ENCODE peak calls at places on chromosomes 13 and 19, in seven cellular contexts. S is body of pancreas, D is breast epithelium, N is uterus, M is testis, Z is adrenal gland, U is heart left ventricle. Q is an unnamed sample.

GRCh38 chr19:4575267-4575793 is 15.8 kb upstream of the SEMA6B start:
- DNase-seq in D (peak), Z (peak), U (peak), S (peak), N (peak), M (peak), Q (no peak)

GRCh38 chr19:5718579-5719273 is 1.2 kb downstream of the LONP1 start:
- DNase-seq in Z (peak), U (no peak), M (no peak), D (no peak), S (peak), N (no peak), Q (peak)

GRCh38 chr19:17011485-17011884 is 15.1 kb downstream of the CPAMD8 start:
- DNase-seq in U (no peak), D (no peak), S (no peak), Z (no peak), M (no peak), N (no peak), Q (no peak)

GRCh38 chr19:41570639-41571112 is 5.3 kb upstream of the CEACAM21 start:
- DNase-seq in M (peak), N (peak), D (peak), S (peak), U (peak), Z (peak), Q (peak)

GRCh38 chr13:21872795-21873194 is 201.9 kb downstream of the FGF9 start:
- DNase-seq in U (no peak), Z (no peak), S (no peak), D (no peak), N (no peak), M (no peak), Q (no peak)

GRCh38 chr13:31528758-31529157 is 210.6 kb upstream of the RXFP2 start:
- DNase-seq in N (no peak), M (no peak), U (no peak), S (no peak), Z (no peak), D (no peak), Q (no peak)

GRCh38 chr13:29707876-29708543 is 112.5 kb upstream of the SLC7A1 start:
- DNase-seq in D (no peak), U (no peak), S (peak), Z (peak), M (peak), N (no peak), Q (peak)

GRCh38 chr13:33283195-33283910 is 2.2 kb downstream of the STARD13 start:
- DNase-seq in M (no peak), Z (no peak), S (no peak), U (no peak), N (no peak), D (no peak), Q (no peak)

GRCh38 chr19:29662278-29662603 is 3.0 kb upstream of the PLEKHF1 start:
- DNase-seq in M (no peak), Z (no peak), D (no peak), N (no peak), S (no peak), U (no peak), Q (no peak)

GRCh38 chr19:41025871-41026270 is 34.8 kb downstream of the CYP2B6 start:
- DNase-seq in S (no peak), Z (no peak), D (no peak), U (no peak), N (no peak), M (no peak), Q (no peak)

GRCh38 chr19:39409207-39409885 is 2.7 kb downstream of the ZFP36 start:
- DNase-seq in S (peak), N (peak), M (peak), U (peak), D (peak), Z (peak), Q (peak)

GRCh38 chr19:39407644-39408391 is 1.2 kb downstream of the ZFP36 start:
- DNase-seq in U (peak), Z (peak), D (peak), N (peak), M (no peak), S (peak), Q (peak)

GRCh38 chr19:39407394-39407643 is 672 bp downstream of the ZFP36 start:
- DNase-seq in N (no peak), U (no peak), Z (no peak), D (no peak), M (no peak), S (no peak), Q (no peak)

GRCh38 chr19:39409886-39410619 is 2.4 kb upstream of the PLEKHG2 start:
- DNase-seq in N (peak), M (peak), S (peak), D (peak), U (peak), Z (peak), Q (peak)

GRCh38 chr19:39408392-39409206 is 2.0 kb downstream of the ZFP36 start:
- DNase-seq in D (peak), M (no peak), N (peak), S (peak), U (no peak), Z (peak), Q (no peak)
- TF ChIP-seq POLR2A in D (peak), M (no peak), N (no peak), S (no peak), U (peak), Z (peak), Q (peak)

DNA sequence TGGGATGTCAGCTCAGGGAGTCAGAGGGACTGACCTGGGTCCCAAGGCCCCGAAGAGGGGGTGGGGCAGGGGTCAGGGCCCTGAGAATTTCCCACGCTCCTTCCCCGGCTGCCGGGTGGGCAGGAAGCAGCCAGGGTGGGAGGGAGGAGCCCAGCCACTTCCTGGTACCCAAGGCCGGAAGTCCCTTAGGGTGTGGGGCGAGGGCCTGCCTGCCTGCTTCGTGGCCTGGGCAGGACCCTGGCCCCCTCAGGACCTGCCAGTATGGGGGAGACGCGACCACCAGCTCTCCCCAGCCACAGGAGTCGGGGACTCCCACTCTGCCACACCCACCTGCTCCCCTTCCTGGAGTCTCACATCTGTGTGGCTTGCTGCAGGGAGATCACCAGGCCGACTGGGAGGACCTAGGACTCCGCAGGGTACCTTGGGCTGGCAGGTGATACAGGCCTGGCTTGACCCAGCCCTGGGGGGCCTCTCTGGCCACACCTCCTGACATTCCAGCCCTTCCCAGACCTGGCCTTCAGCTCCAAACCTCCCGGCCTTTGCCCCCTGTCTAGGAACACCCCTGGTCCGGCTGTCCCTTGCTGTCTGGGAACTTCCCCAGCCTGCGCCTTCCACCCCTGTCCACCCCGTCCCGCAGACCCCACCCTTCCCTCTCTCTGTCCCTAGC is 9.8 kb upstream of the CIRBP start:
- DNase-seq in N (peak), M (no peak), Z (peak), S (peak), D (no peak), U (peak), Q (peak)
- TF ChIP-seq POLR2A in N (peak), M (no peak), Z (no peak), S (peak), D (no peak), U (peak), Q (peak)

GRCh38 chr13:109700176-109700575 is 86.2 kb downstream of the IRS2 start:
- DNase-seq in M (peak), Z (peak), U (peak), D (peak), S (peak), N (peak), Q (peak)
- TF ChIP-seq POLR2A in M (no peak), Z (no peak), U (no peak), D (no peak), S (peak), N (no peak), Q (no peak)

DNA sequence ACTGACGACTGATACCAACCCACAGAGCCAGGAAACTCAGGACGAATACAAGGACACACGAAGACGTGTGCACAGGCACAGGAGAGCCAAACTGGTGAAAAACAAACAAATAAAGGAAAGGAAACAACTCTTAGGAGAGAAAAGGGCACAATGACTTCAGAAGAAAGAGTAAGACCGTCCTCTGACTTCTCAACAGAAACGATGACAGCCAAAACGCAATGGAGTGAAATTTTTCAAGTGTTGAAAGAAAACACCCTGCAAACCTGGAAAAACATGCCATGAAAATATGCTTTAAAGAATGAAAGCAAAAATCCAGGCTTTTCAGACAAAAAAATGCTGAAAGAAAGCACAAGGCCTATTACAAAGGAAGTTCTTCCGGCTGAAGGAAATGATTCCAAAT is 24.6 kb upstream of the PLPP2 start:
- DNase-seq in M (no peak), D (no peak), N (no peak), U (no peak), S (no peak), Z (no peak), Q (no peak)
- TF ChIP-seq POLR2A in M (no peak), D (no peak), N (no peak), U (no peak), S (no peak), Z (no peak), Q (no peak)

DNA sequence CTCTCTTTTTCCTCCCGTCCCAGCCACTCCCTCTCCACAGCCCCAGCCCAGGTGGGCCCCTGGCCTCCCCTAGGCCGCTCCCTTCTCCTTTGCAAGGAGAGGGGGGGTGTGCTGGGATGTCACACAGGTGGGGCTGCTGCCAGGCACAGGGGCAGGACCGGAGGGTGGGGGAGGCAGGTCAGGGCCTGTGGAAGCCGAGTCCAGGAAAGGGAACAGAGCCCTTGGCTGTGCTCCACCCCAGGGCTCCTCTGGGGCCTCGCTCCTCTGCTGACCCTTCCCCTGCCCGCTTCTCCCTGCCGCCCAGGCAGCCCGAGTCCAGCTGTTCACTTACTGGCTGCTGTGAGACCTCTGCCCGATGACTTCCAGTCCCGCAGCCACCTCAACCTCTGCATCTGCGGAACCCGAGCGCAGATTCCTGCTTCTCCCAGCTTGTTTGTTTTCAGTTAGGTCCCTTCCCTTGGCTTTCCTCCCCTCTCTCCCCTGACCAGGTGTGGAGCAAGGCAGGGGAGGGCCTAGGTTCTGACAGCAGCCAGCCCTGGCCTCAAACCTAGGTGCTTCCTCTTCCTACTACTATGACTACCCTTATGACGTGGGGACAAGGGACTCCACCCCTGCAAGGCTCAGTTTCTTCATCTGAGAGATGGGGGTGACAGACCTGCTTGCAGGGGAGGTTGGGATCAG is 850 bp upstream of the KLK11 start:
- DNase-seq in S (peak), M (no peak), U (no peak), N (no peak), D (no peak), Z (no peak), Q (no peak)
- TF ChIP-seq POLR2A in S (peak), M (no peak), U (no peak), N (no peak), D (no peak), Z (no peak), Q (no peak)

DNA sequence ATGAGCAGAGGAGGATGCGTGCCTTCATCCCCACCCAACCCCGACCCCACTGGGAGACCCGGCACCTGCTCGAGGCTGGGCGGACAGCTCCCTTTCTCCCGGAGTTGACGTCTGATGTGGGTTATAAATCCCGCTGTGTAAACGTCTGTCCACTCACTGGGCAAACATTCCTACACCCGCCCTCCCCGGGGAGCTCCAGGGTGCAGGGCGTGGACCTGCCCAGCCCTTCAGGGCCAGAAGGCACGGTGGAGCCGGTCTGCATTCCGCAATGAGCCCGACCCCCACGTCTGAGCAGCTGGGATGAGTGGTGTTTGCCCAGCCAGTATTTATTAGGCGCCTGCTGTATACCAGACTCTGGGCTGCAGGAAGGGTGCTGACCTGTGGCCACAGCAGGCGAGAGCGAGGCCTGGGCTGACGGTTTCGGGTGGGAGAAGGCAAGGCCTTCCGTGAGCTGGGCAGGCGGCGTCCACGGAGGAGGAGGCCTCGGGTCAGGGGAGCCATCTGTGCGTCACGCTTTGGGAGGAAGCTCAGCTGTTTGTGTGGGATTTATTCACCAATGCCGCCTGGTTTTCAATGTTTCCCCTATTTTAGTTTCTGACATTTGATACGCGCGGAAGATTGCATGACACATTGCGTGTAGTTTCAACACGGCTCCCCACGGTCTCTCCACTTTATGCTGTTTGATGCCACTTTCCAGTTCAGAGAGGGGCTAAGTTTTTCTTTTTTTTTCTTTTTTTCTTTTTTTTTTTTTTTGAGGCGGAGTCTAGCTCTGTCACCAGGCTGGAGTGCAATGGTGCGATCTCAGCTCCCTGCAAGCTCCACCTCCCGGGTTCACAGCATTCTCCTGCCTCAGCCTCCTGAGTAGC is 2.0 kb downstream of the MISP start:
- DNase-seq in N (no peak), U (peak), D (no peak), Z (peak), S (peak), M (no peak), Q (no peak)
- TF ChIP-seq POLR2A in N (no peak), U (no peak), D (no peak), Z (no peak), S (no peak), M (no peak), Q (no peak)